ENCODE peak calls at places on chromosomes 12 and 14, in seven cellular contexts. U is H9, M is left colon, Z is tibial artery, X is GM12865, C is NCI-H1092 treated with DMSO at 0.1 percent for 48 hours, W is BE2C. T is an unnamed sample.

GRCh38 chr12:13745100-13745678 is 236.2 kb downstream of the GRIN2B start:
- DNase-seq in W (no peak), X (no peak), C (no peak), M (no peak), U (no peak), Z (no peak), T (no peak)

GRCh38 chr14:104600141-104600643 is 4.4 kb downstream of the TMEM179 start:
- DNase-seq in Z (no peak), U (no peak), C (peak; percentile 24), W (peak; percentile 83), M (peak; percentile 19), X (no peak), T (peak; percentile 35)

GRCh38 chr12:53059434-53060063 is 9.7 kb downstream of the TNS2 start:
- DNase-seq in X (no peak), U (no peak), Z (no peak), W (no peak), M (peak; percentile 24), C (no peak), T (no peak)

GRCh38 chr12:2409656-2410265 is 357.0 kb downstream of the CACNA1C start:
- DNase-seq in X (no peak), Z (no peak), M (no peak), C (no peak), U (no peak), W (no peak), T (no peak)

GRCh38 chr12:54588110-54588831 is at the start of gene PPP1R1A:
- DNase-seq in M (no peak), X (no peak), W (no peak), Z (no peak), C (no peak), U (peak; percentile 71), T (peak; percentile 31)

GRCh38 chr12:117587646-117588287 is 226.3 kb upstream of the NOS1 start:
- DNase-seq in U (peak; percentile 83), W (peak; percentile 57), X (peak; percentile 57), Z (peak; percentile 40), C (peak; percentile 33), M (peak; percentile 32), T (peak; percentile 67)

GRCh38 chr14:65151329-65152010 is 49.2 kb upstream of the MAX start:
- DNase-seq in U (no peak), M (no peak), W (no peak), C (no peak), X (no peak), Z (no peak), T (no peak)

GRCh38 chr12:111636209-111636928 is 37.3 kb upstream of the ATXN2 start:
- DNase-seq in W (peak; percentile 20), C (peak; percentile 2), Z (peak; percentile 65), M (peak; percentile 35), X (no peak), U (peak; percentile 75), T (peak; percentile 39)

GRCh38 chr12:62834406-62834805 is 100.5 kb downstream of the PPM1H start:
- DNase-seq in Z (no peak), M (no peak), X (peak; percentile 19), C (no peak), U (no peak), W (no peak), T (no peak)

GRCh38 chr12:56601503-56601902 is 28.6 kb downstream of the BAZ2A start:
- DNase-seq in X (peak; percentile 39), W (peak; percentile 54), U (peak; percentile 52), C (no peak), Z (no peak), M (no peak), T (no peak)

GRCh38 chr12:112907415-112908157 is 824 bp downstream of the OAS1 start:
- DNase-seq in C (no peak), W (no peak), U (no peak), Z (peak; percentile 41), X (peak; percentile 76), M (no peak), T (no peak)

GRCh38 chr12:2495452-2496112 is 299.2 kb upstream of the FKBP4 start:
- DNase-seq in M (no peak), U (no peak), X (no peak), Z (no peak), W (no peak), C (no peak), T (no peak)

GRCh38 chr12:87782838-87783237 is 246.4 kb downstream of the C12orf50 start:
- DNase-seq in U (no peak), C (no peak), X (no peak), Z (no peak), W (no peak), M (no peak), T (peak; percentile 85)

GRCh38 chr12:64097346-64098105 is 124.6 kb downstream of the KICS2 start:
- DNase-seq in C (no peak), M (no peak), W (peak; percentile 62), U (no peak), X (no peak), Z (no peak), T (peak; percentile 21)

GRCh38 chr12:5163661-5164060 is 120.0 kb downstream of the KCNA5 start:
- DNase-seq in W (no peak), C (no peak), U (no peak), Z (no peak), M (no peak), X (no peak), T (no peak)

GRCh38 chr12:2170376-2170775 is 117.6 kb downstream of the CACNA1C start:
- DNase-seq in C (no peak), W (no peak), Z (peak; percentile 56), U (no peak), X (no peak), M (no peak), T (no peak)

GRCh38 chr12:11568762-11569478 is 80.6 kb upstream of the ETV6 start:
- DNase-seq in X (peak; percentile 95), M (no peak), U (no peak), C (no peak), Z (no peak), W (no peak), T (no peak)

GRCh38 chr12:101767537-101767936 is 28.3 kb upstream of the SYCP3 start:
- DNase-seq in C (no peak), X (no peak), U (no peak), Z (no peak), W (no peak), M (no peak), T (no peak)